ENCODE peak calls at places on chromosome 17, in five cellular contexts. E, O, A, D and H are unnamed samples.

GRCh38 chr17:43832976-43833829 is at the start of gene MPP3:
- DNase-seq in A (peak; percentile 68), E (peak; percentile 95), O (no peak), D (no peak), H (peak; percentile 92)

GRCh38 chr17:48597775-48598631 is 4.4 kb upstream of the HOXB5 start:
- DNase-seq in A (no peak), D (no peak), O (no peak), E (no peak), H (peak; percentile 67)

GRCh38 chr17:78258323-78259229 is 27.1 kb downstream of the TMEM235 start:
- DNase-seq in D (no peak), O (no peak), E (peak; percentile 89), A (no peak), H (no peak)

GRCh38 chr17:49229076-49229804 is 1.3 kb downstream of the PHOSPHO1 start:
- DNase-seq in E (no peak), A (no peak), D (no peak), O (no peak), H (no peak)

GRCh38 chr17:41796066-41796895 is 9.8 kb upstream of the JUP start:
- DNase-seq in A (no peak), D (no peak), O (no peak), E (no peak), H (peak; percentile 75)

GRCh38 chr17:33169580-33170285 is 123.4 kb downstream of the ASIC2 start:
- DNase-seq in E (no peak), D (no peak), A (no peak), O (no peak), H (no peak)

GRCh38 chr17:19716108-19717030 is at the start of gene SLC47A2:
- DNase-seq in D (no peak), E (no peak), A (peak; percentile 38), O (no peak), H (no peak)

GRCh38 chr17:77628035-77628434 is 330.5 kb upstream of the TNRC6C start:
- DNase-seq in E (no peak), A (no peak), O (no peak), D (no peak), H (no peak)

GRCh38 chr17:74361613-74362391 is at the start of gene BTBD17:
- DNase-seq in E (peak; percentile 81), O (no peak), A (peak; percentile 97), D (no peak), H (no peak)
- TF ChIP-seq JUND in E (no peak), O (no peak), A (no peak), D (no peak), H (no peak)

DNA sequence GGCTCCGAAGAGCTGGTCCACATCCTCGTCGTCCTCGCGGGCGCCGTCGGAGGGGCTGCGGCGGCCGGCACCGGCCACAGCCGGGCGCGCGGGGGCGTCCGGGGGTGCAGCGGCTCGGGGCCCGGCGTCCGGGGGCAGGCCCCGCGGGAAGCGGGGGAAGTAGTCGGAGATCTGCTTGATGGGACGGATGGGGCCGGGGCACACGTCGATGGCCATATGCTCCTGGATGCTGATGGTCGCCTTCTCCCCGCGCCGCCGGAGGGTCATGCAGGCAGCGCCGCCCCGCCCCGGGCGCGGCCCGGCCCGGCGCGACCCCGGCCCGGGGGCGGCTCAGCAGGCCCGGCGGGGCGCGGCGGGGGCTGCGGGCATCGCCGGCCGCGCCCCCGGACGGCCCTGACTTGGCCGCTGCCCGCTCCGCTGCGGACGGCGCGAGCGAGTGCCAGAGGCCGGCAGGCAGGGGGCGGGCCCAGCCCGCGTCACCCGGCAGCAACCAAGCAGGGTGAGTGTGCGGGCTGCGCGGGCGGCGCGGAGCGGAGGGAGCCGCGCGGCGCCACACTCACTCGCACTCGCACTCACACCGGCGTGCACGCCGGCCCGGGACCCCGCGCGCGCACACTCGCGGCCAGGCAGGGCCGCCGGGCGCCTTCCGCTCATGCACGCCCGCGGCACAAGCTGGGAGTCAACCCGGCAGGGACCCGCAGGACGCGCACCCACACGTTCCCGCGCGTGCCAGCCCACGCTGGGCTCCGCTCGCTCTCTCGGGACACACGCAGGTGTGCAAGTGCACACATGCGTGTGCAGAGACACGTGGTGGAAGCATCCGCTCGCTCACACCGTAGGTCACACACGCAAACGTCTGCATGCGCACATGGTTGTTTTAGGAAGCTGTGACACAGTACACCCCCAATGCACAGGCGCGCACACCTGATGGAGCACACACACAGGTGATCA is at the start of gene DOC2B:
- DNase-seq in D (peak; percentile 40), O (no peak), A (peak; percentile 57), E (no peak), H (no peak)
- TF ChIP-seq JUND in D (no peak), O (no peak), A (no peak), E (no peak), H (no peak)

GRCh38 chr17:34408439-34408838 is 45.4 kb upstream of the CCL1 start:
- DNase-seq in E (no peak), O (no peak), A (no peak), D (no peak), H (no peak)
- TF ChIP-seq JUND in E (no peak), O (no peak), A (no peak), D (no peak), H (no peak)

GRCh38 chr17:18219016-18219415 is 6.4 kb upstream of the LLGL1 start:
- DNase-seq in E (no peak), D (no peak), A (no peak), O (no peak), H (no peak)

GRCh38 chr17:18213666-18214270 is 11.7 kb upstream of the LLGL1 start:
- DNase-seq in D (no peak), E (no peak), O (no peak), A (no peak), H (no peak)

GRCh38 chr17:18217412-18218015 is 7.9 kb upstream of the LLGL1 start:
- DNase-seq in D (peak; percentile 23), O (peak; percentile 2), A (peak; percentile 96), E (peak; percentile 76), H (peak; percentile 70)
- TF ChIP-seq JUND in D (no peak), O (no peak), A (no peak), E (no peak), H (no peak)

GRCh38 chr17:30921544-30922196 is at the start of gene ADAP2:
- DNase-seq in D (peak; percentile 19), O (no peak), E (peak; percentile 34), A (peak; percentile 70), H (peak; percentile 80)
- TF ChIP-seq JUND in D (no peak), O (no peak), E (no peak), A (no peak), H (no peak)

GRCh38 chr17:82753201-82753464 is 1.3 kb downstream of the TBCD start:
- DNase-seq in E (no peak), D (no peak), A (no peak), O (no peak), H (no peak)
- TF ChIP-seq JUND in E (no peak), D (no peak), A (no peak), O (no peak), H (no peak)

DNA sequence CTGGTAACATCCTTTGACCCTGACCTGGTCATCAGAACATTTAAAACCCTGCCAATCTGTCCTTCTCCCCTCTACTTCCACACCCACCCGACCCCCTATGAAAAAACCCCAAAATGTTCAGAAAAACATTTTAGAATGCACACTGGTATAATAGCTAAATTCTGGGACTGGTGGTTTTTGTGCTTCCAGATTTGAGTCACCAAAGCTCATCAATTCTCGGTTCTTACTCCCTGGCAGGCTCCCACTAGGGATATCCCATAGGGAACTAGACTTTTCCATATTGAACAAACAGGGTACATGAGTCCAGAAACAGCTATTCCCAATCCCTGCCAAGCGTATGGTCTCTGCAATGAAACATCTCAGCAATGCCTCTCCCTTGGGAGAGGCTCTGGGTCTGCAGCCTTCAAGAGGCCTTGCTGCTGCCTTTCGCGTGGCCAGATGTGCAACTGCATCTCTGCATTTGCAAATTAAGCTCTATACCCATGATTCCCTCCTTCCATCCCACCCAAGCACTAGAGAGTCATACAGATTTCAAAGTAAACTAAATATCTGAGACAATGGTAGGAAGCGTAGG is 67.7 kb downstream of the SMG6 start:
- DNase-seq in D (no peak), O (no peak), E (no peak), A (no peak), H (no peak)
- TF ChIP-seq JUND in D (no peak), O (no peak), E (no peak), A (no peak), H (no peak)

DNA sequence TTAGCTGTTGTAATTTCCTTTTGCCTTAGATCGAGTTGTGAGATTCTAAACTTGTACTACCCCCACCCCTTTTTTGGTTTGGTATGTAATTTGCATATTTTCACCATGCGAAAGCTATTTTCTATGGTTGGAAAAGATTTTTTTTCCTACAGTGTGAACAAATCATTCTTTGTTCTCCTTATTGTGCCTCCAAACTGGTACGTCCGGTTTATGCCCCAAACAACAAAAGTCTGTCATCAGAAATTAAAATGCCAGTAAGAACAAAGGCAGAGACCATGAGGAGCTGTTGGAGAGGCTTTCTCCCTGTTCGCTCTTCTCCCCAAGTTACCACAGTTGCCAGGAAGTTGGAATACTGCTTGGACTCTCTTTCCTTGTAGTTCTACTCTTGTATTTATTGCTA is 66.2 kb downstream of the BCAS3 start:
- DNase-seq in D (peak; percentile 28), E (no peak), A (no peak), O (no peak), H (peak; percentile 83)
- TF ChIP-seq JUND in D (no peak), E (no peak), A (no peak), O (no peak), H (no peak)